ENCODE peak calls at places on chromosomes 6 and 20, in six cellular contexts. One of them, this sample, is unnamed. For H3K9me3, the result is how much of the 10 kb centered on the place peaks cover.

GRCh38 chr6:143279385-143279784 is 171.1 kb downstream of the ADAT2 start:
- DNase-seq in GM23248: peak
- DNase-seq in cardiac muscle cell: peak
- DNase-seq in HAP-1: no peak
- DNase-seq in right atrium auricular region: no peak
- DNase-seq in mesenchymal stem cell: peak
- DNase-seq in this sample: peak

GRCh38 chr6:139313229-139313628 is 21.4 kb upstream of the TXLNB start:
- DNase-seq in GM23248: no peak
- DNase-seq in cardiac muscle cell: no peak
- DNase-seq in HAP-1: peak
- DNase-seq in right atrium auricular region: no peak
- DNase-seq in mesenchymal stem cell: no peak
- DNase-seq in this sample: no peak

GRCh38 chr20:39358052-39358451 is 395.9 kb downstream of the DHX35 start:
- DNase-seq in GM23248: no peak
- DNase-seq in cardiac muscle cell: no peak
- DNase-seq in HAP-1: no peak
- DNase-seq in right atrium auricular region: no peak
- DNase-seq in mesenchymal stem cell: peak
- DNase-seq in this sample: no peak

GRCh38 chr6:133764813-133765208 is 124.1 kb upstream of the TCF21 start:
- DNase-seq in GM23248: no peak
- DNase-seq in cardiac muscle cell: no peak
- DNase-seq in HAP-1: no peak
- DNase-seq in right atrium auricular region: no peak
- DNase-seq in mesenchymal stem cell: no peak
- DNase-seq in this sample: no peak

GRCh38 chr6:17589402-17590116 is 10.5 kb upstream of the FAM8A1 start:
- DNase-seq in GM23248: peak
- DNase-seq in cardiac muscle cell: no peak
- DNase-seq in HAP-1: no peak
- DNase-seq in right atrium auricular region: no peak
- DNase-seq in mesenchymal stem cell: peak
- DNase-seq in this sample: peak

GRCh38 chr20:32436142-32436861 is 78.2 kb downstream of the ASXL1 start:
- DNase-seq in GM23248: no peak
- DNase-seq in cardiac muscle cell: no peak
- DNase-seq in HAP-1: no peak
- DNase-seq in right atrium auricular region: no peak
- DNase-seq in mesenchymal stem cell: no peak
- DNase-seq in this sample: no peak

GRCh38 chr20:46122071-46122470 is 4.0 kb downstream of the CD40 start:
- DNase-seq in GM23248: peak
- DNase-seq in cardiac muscle cell: no peak
- DNase-seq in HAP-1: no peak
- DNase-seq in right atrium auricular region: no peak
- DNase-seq in mesenchymal stem cell: peak
- DNase-seq in this sample: no peak

GRCh38 chr6:39292637-39293036 is 21.6 kb downstream of the KCNK17 start:
- DNase-seq in GM23248: no peak
- DNase-seq in cardiac muscle cell: no peak
- DNase-seq in HAP-1: no peak
- DNase-seq in right atrium auricular region: no peak
- DNase-seq in mesenchymal stem cell: no peak
- DNase-seq in this sample: no peak

GRCh38 chr20:25279403-25279802 is 31.5 kb downstream of the PYGB start:
- DNase-seq in GM23248: no peak
- DNase-seq in cardiac muscle cell: no peak
- DNase-seq in HAP-1: no peak
- DNase-seq in right atrium auricular region: no peak
- DNase-seq in mesenchymal stem cell: no peak
- DNase-seq in this sample: no peak

GRCh38 chr6:138544521-138544920 is 45.2 kb upstream of the NHSL1 start:
- DNase-seq in GM23248: no peak
- DNase-seq in cardiac muscle cell: no peak
- DNase-seq in HAP-1: no peak
- DNase-seq in right atrium auricular region: no peak
- DNase-seq in mesenchymal stem cell: no peak
- DNase-seq in this sample: no peak

GRCh38 chr20:53050338-53050737 is 78.2 kb downstream of the TSHZ2 start:
- DNase-seq in GM23248: peak
- DNase-seq in cardiac muscle cell: no peak
- DNase-seq in HAP-1: no peak
- DNase-seq in right atrium auricular region: no peak
- DNase-seq in mesenchymal stem cell: no peak
- DNase-seq in this sample: no peak

GRCh38 chr6:130720076-130720475 is 107.1 kb upstream of the SMLR1 start:
- DNase-seq in GM23248: no peak
- DNase-seq in cardiac muscle cell: no peak
- DNase-seq in HAP-1: no peak
- DNase-seq in right atrium auricular region: no peak
- DNase-seq in mesenchymal stem cell: no peak
- DNase-seq in this sample: no peak

GRCh38 chr6:26342106-26342999 is 22.6 kb upstream of the BTN3A2 start:
- DNase-seq in GM23248: peak
- DNase-seq in cardiac muscle cell: no peak
- DNase-seq in HAP-1: no peak
- DNase-seq in right atrium auricular region: no peak
- DNase-seq in mesenchymal stem cell: peak
- DNase-seq in this sample: no peak

GRCh38 chr6:11791354-11792107 is 12.9 kb upstream of the ADTRP start:
- DNase-seq in GM23248: peak
- DNase-seq in cardiac muscle cell: no peak
- DNase-seq in HAP-1: no peak
- DNase-seq in right atrium auricular region: no peak
- DNase-seq in mesenchymal stem cell: no peak
- DNase-seq in this sample: no peak

GRCh38 chr20:53940883-53941546 is 129.4 kb downstream of the BCAS1 start:
- DNase-seq in GM23248: peak
- DNase-seq in cardiac muscle cell: no peak
- DNase-seq in HAP-1: no peak
- DNase-seq in right atrium auricular region: no peak
- DNase-seq in mesenchymal stem cell: peak
- DNase-seq in this sample: no peak

GRCh38 chr20:53789913-53790675 is 196.5 kb upstream of the ZNF217 start:
- DNase-seq in GM23248: peak
- DNase-seq in cardiac muscle cell: no peak
- DNase-seq in HAP-1: no peak
- DNase-seq in right atrium auricular region: no peak
- DNase-seq in mesenchymal stem cell: no peak
- DNase-seq in this sample: no peak

GRCh38 chr6:131226465-131226864 is 91.2 kb downstream of the AKAP7 start:
- DNase-seq in GM23248: no peak
- DNase-seq in cardiac muscle cell: no peak
- DNase-seq in HAP-1: no peak
- DNase-seq in right atrium auricular region: no peak
- DNase-seq in mesenchymal stem cell: no peak
- DNase-seq in this sample: no peak

GRCh38 chr6:48611332-48611731 is 500.3 kb upstream of the PTCHD4 start:
- DNase-seq in GM23248: no peak
- DNase-seq in cardiac muscle cell: no peak
- DNase-seq in HAP-1: no peak
- DNase-seq in right atrium auricular region: no peak
- DNase-seq in mesenchymal stem cell: no peak
- DNase-seq in this sample: no peak

GRCh38 chr6:112235956-112236355 is 18.4 kb downstream of the LAMA4 start:
- DNase-seq in GM23248: peak
- DNase-seq in cardiac muscle cell: no peak
- DNase-seq in HAP-1: no peak
- DNase-seq in right atrium auricular region: no peak
- DNase-seq in mesenchymal stem cell: peak
- DNase-seq in this sample: no peak

GRCh38 chr6:4649728-4650127 is 126.5 kb upstream of the CDYL start:
- DNase-seq in GM23248: peak
- DNase-seq in cardiac muscle cell: no peak
- DNase-seq in HAP-1: no peak
- DNase-seq in right atrium auricular region: no peak
- DNase-seq in mesenchymal stem cell: peak
- DNase-seq in this sample: no peak

GRCh38 chr20:56285496-56285895 is 37.0 kb downstream of the MC3R start:
- DNase-seq in GM23248: peak
- DNase-seq in cardiac muscle cell: no peak
- DNase-seq in HAP-1: no peak
- DNase-seq in right atrium auricular region: no peak
- DNase-seq in mesenchymal stem cell: no peak
- DNase-seq in this sample: no peak
- H3K9me3 ChIP-seq in GM23248: under half
- H3K9me3 ChIP-seq in cardiac muscle cell: under half
- H3K9me3 ChIP-seq in HAP-1: under half
- H3K9me3 ChIP-seq in right atrium auricular region: under half
- H3K9me3 ChIP-seq in mesenchymal stem cell: under half
- H3K9me3 ChIP-seq in this sample: under half

GRCh38 chr6:170134077-170135040 is 156.5 kb downstream of the DLL1 start:
- DNase-seq in GM23248: no peak
- DNase-seq in cardiac muscle cell: no peak
- DNase-seq in HAP-1: no peak
- DNase-seq in right atrium auricular region: no peak
- DNase-seq in mesenchymal stem cell: no peak
- DNase-seq in this sample: no peak
- H3K9me3 ChIP-seq in GM23248: under half
- H3K9me3 ChIP-seq in cardiac muscle cell: under half
- H3K9me3 ChIP-seq in HAP-1: under half
- H3K9me3 ChIP-seq in right atrium auricular region: under half
- H3K9me3 ChIP-seq in mesenchymal stem cell: under half
- H3K9me3 ChIP-seq in this sample: under half

DNA sequence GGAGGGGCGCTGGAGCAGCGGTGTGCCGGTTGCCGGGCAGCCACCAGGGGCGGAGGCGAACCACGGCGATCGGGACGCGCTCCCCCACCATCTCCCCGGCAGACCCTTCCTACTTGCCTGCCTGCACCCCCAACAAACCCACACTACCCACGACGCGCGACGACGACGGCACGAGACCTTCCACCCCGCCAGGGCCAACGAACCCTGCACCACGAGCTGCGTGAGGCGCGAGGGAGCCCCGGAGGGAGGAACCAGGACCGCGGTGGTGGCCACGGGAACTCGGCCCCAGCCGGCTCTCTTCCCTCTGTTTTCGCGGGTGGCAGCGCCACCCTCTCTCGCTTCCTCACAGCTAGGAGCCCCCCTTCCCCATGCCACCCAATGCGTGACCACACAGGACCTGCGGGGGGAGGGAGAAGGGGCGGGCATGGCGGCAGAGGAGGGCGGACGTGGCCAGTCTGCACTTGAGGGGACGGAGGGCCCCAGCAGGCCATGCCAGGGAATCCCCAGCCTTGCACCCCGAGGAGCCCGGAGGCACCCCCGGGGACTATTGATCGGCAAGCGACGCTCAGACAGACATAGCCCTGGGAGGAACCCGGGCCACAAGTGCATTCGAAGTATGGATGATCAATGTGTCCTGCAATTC is 1516.4 kb upstream of the DEFB115 start:
- DNase-seq in GM23248: no peak
- DNase-seq in cardiac muscle cell: no peak
- DNase-seq in HAP-1: no peak
- DNase-seq in right atrium auricular region: no peak
- DNase-seq in mesenchymal stem cell: no peak
- DNase-seq in this sample: no peak
- H3K9me3 ChIP-seq in GM23248: under half
- H3K9me3 ChIP-seq in cardiac muscle cell: under half
- H3K9me3 ChIP-seq in HAP-1: under half
- H3K9me3 ChIP-seq in right atrium auricular region: under half
- H3K9me3 ChIP-seq in mesenchymal stem cell: under half
- H3K9me3 ChIP-seq in this sample: under half

DNA sequence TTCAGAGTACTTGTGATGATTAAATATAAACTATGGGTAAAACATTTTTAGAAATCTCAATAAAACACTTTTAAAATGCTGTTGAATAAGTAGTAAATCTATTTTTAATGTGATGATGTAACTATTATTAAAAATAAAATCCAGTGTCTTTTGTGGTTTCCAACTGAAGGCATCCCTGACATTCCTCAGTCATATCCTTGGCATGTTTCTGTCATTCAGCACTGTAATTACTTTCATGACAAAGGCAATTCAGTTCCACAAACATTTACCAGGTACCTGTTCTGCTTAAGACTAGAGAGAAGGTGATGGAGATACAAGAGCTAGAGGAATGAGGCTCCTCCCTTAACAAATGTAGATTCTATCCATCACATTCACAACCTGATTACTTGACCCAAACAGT is 518.7 kb upstream of the MAP3K7 start:
- DNase-seq in GM23248: no peak
- DNase-seq in cardiac muscle cell: no peak
- DNase-seq in HAP-1: no peak
- DNase-seq in right atrium auricular region: no peak
- DNase-seq in mesenchymal stem cell: no peak
- DNase-seq in this sample: no peak
- H3K9me3 ChIP-seq in GM23248: under half
- H3K9me3 ChIP-seq in cardiac muscle cell: under half
- H3K9me3 ChIP-seq in HAP-1: under half
- H3K9me3 ChIP-seq in right atrium auricular region: under half
- H3K9me3 ChIP-seq in mesenchymal stem cell: under half
- H3K9me3 ChIP-seq in this sample: under half

GRCh38 chr20:59661621-59662020 is 57.3 kb downstream of the PHACTR3 start:
- DNase-seq in GM23248: no peak
- DNase-seq in cardiac muscle cell: no peak
- DNase-seq in HAP-1: no peak
- DNase-seq in right atrium auricular region: peak
- DNase-seq in mesenchymal stem cell: no peak
- DNase-seq in this sample: no peak

GRCh38 chr20:59661141-59661540 is 56.8 kb downstream of the PHACTR3 start:
- DNase-seq in GM23248: no peak
- DNase-seq in cardiac muscle cell: no peak
- DNase-seq in HAP-1: no peak
- DNase-seq in right atrium auricular region: peak
- DNase-seq in mesenchymal stem cell: no peak
- DNase-seq in this sample: no peak

GRCh38 chr20:59652381-59652780 is 48.0 kb downstream of the PHACTR3 start:
- DNase-seq in GM23248: no peak
- DNase-seq in cardiac muscle cell: no peak
- DNase-seq in HAP-1: no peak
- DNase-seq in right atrium auricular region: peak
- DNase-seq in mesenchymal stem cell: no peak
- DNase-seq in this sample: no peak

GRCh38 chr20:59657459-59658046 is 53.2 kb downstream of the PHACTR3 start:
- DNase-seq in GM23248: peak
- DNase-seq in cardiac muscle cell: no peak
- DNase-seq in HAP-1: no peak
- DNase-seq in right atrium auricular region: no peak
- DNase-seq in mesenchymal stem cell: peak
- DNase-seq in this sample: no peak

GRCh38 chr20:59656417-59656816 is 52.1 kb downstream of the PHACTR3 start:
- DNase-seq in GM23248: no peak
- DNase-seq in cardiac muscle cell: no peak
- DNase-seq in HAP-1: no peak
- DNase-seq in right atrium auricular region: no peak
- DNase-seq in mesenchymal stem cell: no peak
- DNase-seq in this sample: no peak
- H3K9me3 ChIP-seq in GM23248: under half
- H3K9me3 ChIP-seq in cardiac muscle cell: under half
- H3K9me3 ChIP-seq in HAP-1: under half
- H3K9me3 ChIP-seq in right atrium auricular region: under half
- H3K9me3 ChIP-seq in mesenchymal stem cell: half or more
- H3K9me3 ChIP-seq in this sample: under half

GRCh38 chr6:137156650-137157049 is 16.8 kb downstream of the IL22RA2 start:
- DNase-seq in GM23248: no peak
- DNase-seq in cardiac muscle cell: no peak
- DNase-seq in HAP-1: no peak
- DNase-seq in right atrium auricular region: no peak
- DNase-seq in mesenchymal stem cell: no peak
- DNase-seq in this sample: no peak
- H3K9me3 ChIP-seq in GM23248: under half
- H3K9me3 ChIP-seq in cardiac muscle cell: under half
- H3K9me3 ChIP-seq in HAP-1: under half
- H3K9me3 ChIP-seq in right atrium auricular region: under half
- H3K9me3 ChIP-seq in mesenchymal stem cell: under half
- H3K9me3 ChIP-seq in this sample: under half

GRCh38 chr6:22308939-22309338 is 12.1 kb upstream of the PRL start:
- DNase-seq in GM23248: no peak
- DNase-seq in cardiac muscle cell: no peak
- DNase-seq in HAP-1: no peak
- DNase-seq in right atrium auricular region: no peak
- DNase-seq in mesenchymal stem cell: no peak
- DNase-seq in this sample: no peak
- H3K9me3 ChIP-seq in GM23248: under half
- H3K9me3 ChIP-seq in cardiac muscle cell: under half
- H3K9me3 ChIP-seq in HAP-1: under half
- H3K9me3 ChIP-seq in right atrium auricular region: under half
- H3K9me3 ChIP-seq in mesenchymal stem cell: under half
- H3K9me3 ChIP-seq in this sample: under half

This sample was measured in naive thymus-derived CD4-positive, alpha-beta T cell.